ENCODE peak calls at places on chromosomes 2 and 18, in five cellular contexts. J, L, I, Z and M are unnamed samples.

GRCh38 chr2:20352230-20353216 is 1.9 kb upstream of the PUM2 start:
- DNase-seq in J (no peak), L (no peak), I (no peak), Z (no peak), M (no peak)

GRCh38 chr2:191864623-191865521 is 18.0 kb upstream of the CAVIN2 start:
- DNase-seq in L (no peak), I (no peak), J (no peak), Z (peak), M (no peak)

GRCh38 chr2:187250137-187250536 is 197.9 kb downstream of the CALCRL start:
- DNase-seq in J (no peak), L (no peak), I (no peak), Z (no peak), M (no peak)

GRCh38 chr2:31962757-31963361 is 47.9 kb downstream of the MEMO1 start:
- DNase-seq in J (no peak), Z (no peak), I (no peak), L (no peak), M (no peak)

GRCh38 chr2:169001116-169001815 is 29.9 kb downstream of the ABCB11 start:
- DNase-seq in J (no peak), I (no peak), L (no peak), Z (no peak), M (no peak)

GRCh38 chr2:235018838-235019237 is 67.0 kb downstream of the SH3BP4 start:
- DNase-seq in I (no peak), Z (no peak), J (no peak), L (no peak), M (no peak)

GRCh38 chr2:98909381-98910211 is 26.4 kb downstream of the CRACDL start:
- DNase-seq in L (peak), I (no peak), Z (peak), J (peak), M (peak)

GRCh38 chr18:63505566-63506335 is 29.0 kb downstream of the SERPINB5 start:
- DNase-seq in Z (peak), I (no peak), L (no peak), J (no peak), M (no peak)

GRCh38 chr2:100902833-100903405 is 83.0 kb downstream of the NPAS2 start:
- DNase-seq in L (no peak), Z (peak), J (no peak), I (no peak), M (no peak)